ENCODE peak calls at places on chromosomes 4 and X, in four cellular contexts. E is HEK293T, F is K562, I is HepG2. G is an unnamed sample.

GRCh38 chrX:19630776-19631707 is 115.7 kb upstream of the MAP3K15 start:
- DNase-seq in E (no peak), F (no peak), I (no peak), G (no peak)

GRCh38 chrX:1249101-1249887 is 19.3 kb upstream of the CSF2RA start:
- DNase-seq in E (no peak), F (peak), I (peak), G (peak)

GRCh38 chrX:154068560-154068959 is 29.0 kb downstream of the MECP2 start:
- DNase-seq in E (no peak), F (no peak), I (no peak), G (no peak)

GRCh38 chrX:21487832-21488231 is 113.6 kb downstream of the CNKSR2 start:
- DNase-seq in E (no peak), F (no peak), I (peak), G (no peak)

GRCh38 chr4:165677081-165677480 is 196.0 kb upstream of the TLL1 start:
- DNase-seq in E (no peak), F (no peak), I (no peak), G (no peak)

GRCh38 chrX:153689654-153690465 is 2.1 kb downstream of the SLC6A8 start:
- DNase-seq in E (no peak), F (peak), I (no peak), G (peak)

GRCh38 chr4:23312686-23313085 is 577.2 kb downstream of the PPARGC1A start:
- DNase-seq in E (no peak), F (no peak), I (no peak), G (no peak)

GRCh38 chrX:123525131-123525725 is 207.6 kb downstream of the THOC2 start:
- DNase-seq in E (no peak), F (no peak), I (no peak), G (no peak)

GRCh38 chr4:108311313-108311712 is 142.6 kb upstream of the LEF1 start:
- DNase-seq in E (no peak), F (no peak), I (no peak), G (no peak)

GRCh38 chr4:178632415-178632814 is 1190.2 kb upstream of the AGA start:
- DNase-seq in E (no peak), F (no peak), I (no peak), G (no peak)
- TF ChIP-seq ELF4 in E (no peak), F (no peak), I (no peak), G (no peak)

DNA sequence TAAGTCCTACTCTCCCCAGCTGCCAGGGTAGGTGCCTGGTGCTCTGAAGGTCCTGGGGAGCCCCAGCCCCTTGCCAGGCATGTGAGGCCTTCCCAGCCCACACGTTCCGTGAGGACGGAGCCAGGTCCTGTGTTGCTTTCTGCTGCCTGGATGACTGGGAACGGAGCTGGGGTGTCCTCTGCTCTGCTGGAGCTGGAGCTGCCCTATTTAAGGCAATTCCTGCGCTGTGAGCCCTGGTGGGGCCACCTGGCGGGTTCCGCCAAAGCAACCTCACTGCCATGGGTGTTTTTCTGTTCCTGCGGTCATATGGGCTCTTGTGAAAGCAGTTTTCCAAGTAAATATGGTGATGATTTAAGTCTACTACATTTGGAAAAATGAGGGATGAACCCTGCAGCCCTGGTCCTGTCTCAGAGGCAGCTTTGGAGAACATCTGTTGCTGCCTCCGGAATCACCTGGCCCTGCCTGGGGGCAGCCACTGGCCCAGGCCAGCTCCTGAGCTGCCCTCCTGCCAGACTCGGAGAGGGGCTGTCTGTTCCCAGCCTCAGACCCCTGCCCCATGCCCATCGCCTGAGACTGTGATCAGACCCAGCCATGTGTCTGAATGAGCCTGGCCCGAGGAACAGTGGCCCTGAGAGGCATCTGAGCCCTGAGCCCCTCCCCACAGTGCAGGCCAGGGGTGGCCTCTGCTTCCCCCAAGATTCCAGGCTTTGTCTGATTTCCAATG is 33.2 kb downstream of the FGFRL1 start:
- DNase-seq in E (no peak), F (no peak), I (no peak), G (no peak)
- TF ChIP-seq ELF4 in E (no peak), F (no peak), I (no peak), G (no peak)

GRCh38 chr4:74092957-74093356 is 6.0 kb downstream of the CXCL2 start:
- DNase-seq in E (no peak), F (no peak), I (no peak), G (no peak)

GRCh38 chr4:74084984-74085383 is 14.0 kb downstream of the CXCL2 start:
- DNase-seq in E (no peak), F (no peak), I (no peak), G (no peak)

GRCh38 chr4:74088396-74088795 is 10.6 kb downstream of the CXCL2 start:
- DNase-seq in E (no peak), F (no peak), I (no peak), G (no peak)

GRCh38 chr4:74085669-74086068 is 13.3 kb downstream of the CXCL2 start:
- DNase-seq in E (no peak), F (no peak), I (no peak), G (no peak)

DNA sequence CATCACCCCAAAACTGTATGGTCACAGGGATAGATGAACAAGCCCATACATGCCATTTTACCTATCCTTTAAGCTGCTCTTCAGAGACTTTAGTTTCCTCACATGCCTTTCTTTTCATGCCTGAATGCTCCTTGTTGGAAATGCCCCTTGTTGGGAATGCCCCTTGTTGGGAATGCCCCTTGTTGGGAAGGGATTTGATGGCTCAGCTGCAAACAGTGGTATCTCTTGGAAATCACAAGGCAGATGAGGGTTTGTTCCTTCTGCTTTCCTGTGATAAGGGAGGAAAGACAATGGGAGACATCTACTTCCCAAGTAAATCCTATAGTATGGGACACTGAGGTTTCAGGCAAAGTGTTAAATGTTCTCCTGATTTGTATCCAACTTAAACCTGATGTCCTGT is 11.5 kb downstream of the CXCL2 start:
- DNase-seq in E (no peak), F (no peak), I (no peak), G (no peak)
- TF ChIP-seq ELF4 in E (no peak), F (no peak), I (no peak), G (no peak)

GRCh38 chrX:137565921-137566745 is at the start of gene ZIC3:
- DNase-seq in E (peak), F (no peak), I (no peak), G (peak)
- TF ChIP-seq ELF4 in E (no peak), F (no peak), I (no peak), G (no peak)

GRCh38 chr4:53558981-53559620 is 32.2 kb downstream of the LNX1 start:
- DNase-seq in E (no peak), F (no peak), I (no peak), G (no peak)

GRCh38 chr4:53562409-53562808 is 28.9 kb downstream of the LNX1 start:
- DNase-seq in E (no peak), F (no peak), I (no peak), G (no peak)

GRCh38 chr4:53555111-53555510 is 36.2 kb downstream of the LNX1 start:
- DNase-seq in E (no peak), F (no peak), I (no peak), G (no peak)

GRCh38 chr4:53557601-53558000 is 33.7 kb downstream of the LNX1 start:
- DNase-seq in E (no peak), F (no peak), I (no peak), G (no peak)

DNA sequence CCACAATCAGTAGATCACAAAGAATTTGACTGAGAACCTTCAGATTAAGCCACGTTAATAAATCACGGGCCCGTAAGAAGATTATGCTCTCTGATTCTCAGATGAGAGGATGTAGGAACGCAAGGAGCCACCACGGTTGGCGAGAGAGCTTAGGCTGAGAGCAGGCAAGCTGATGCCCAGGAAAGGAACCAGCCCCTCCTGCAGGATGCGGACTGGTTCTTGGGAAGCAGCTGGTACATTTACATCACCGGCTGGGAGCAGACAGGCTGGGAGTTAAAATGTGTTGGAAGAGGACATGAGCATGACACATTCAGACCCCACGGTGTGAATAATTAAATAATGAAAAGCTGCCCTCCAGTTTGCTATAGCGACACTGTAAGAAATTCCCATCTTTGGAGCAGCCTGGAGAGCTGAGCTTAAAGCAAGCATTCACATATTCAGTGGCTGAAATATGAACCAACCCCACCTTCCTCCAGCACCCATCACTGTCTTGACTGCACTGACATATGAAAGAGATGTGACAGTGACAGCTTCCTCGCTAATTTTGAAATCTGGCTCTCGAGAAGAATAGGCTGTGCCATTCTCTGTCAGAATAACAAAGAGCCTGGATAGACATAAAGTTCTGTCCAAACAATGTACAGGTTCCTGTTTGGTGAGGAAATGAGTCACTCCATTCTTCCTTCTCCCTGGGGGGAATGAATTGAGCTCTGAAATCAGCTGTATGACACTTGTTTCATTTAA is 33.1 kb downstream of the LNX1 start:
- DNase-seq in E (no peak), F (no peak), I (no peak), G (no peak)
- TF ChIP-seq ELF4 in E (no peak), F (no peak), I (no peak), G (no peak)

G was measured in WTC11.